ENCODE peak calls at places on chromosomes 5 and 9, in four cellular contexts. S is stimulated activated naive B cell treated with anti-CD40 and anti-IgM and Interleukin-4, amounts not matched to agents 10 μg/mL and 1 μg/mL and 100 μg/mL, for 72 hours; W is activated CD4-positive, alpha-beta T cell treated with anti-CD3 and anti-CD28 coated beads for 36 hours; V is left ventricle myocardium superior. B is an unnamed sample.
A peak's percentile ranks its signal among the peaks of the same experiment; 100 is the strongest.

GRCh38 chr5:176570044-176570443 is 20.9 kb downstream of the CDHR2 start:
- ATAC-seq in W (no peak), V (no peak), S (no peak), B (no peak)

GRCh38 chr9:92094655-92095054 is 20.6 kb downstream of the SPTLC1 start:
- ATAC-seq in V (no peak), W (peak; percentile 91), S (no peak), B (peak; percentile 96)

GRCh38 chr9:97556721-97557605 is 55.5 kb downstream of the TMOD1 start:
- ATAC-seq in W (no peak), S (no peak), V (peak; percentile 54), B (no peak)

GRCh38 chr9:93681316-93682154 is 105.2 kb downstream of the PHF2 start:
- ATAC-seq in V (no peak), S (peak; percentile 15), W (peak; percentile 12), B (peak; percentile 24)

GRCh38 chr5:36070687-36071571 is 4.2 kb upstream of the UGT3A2 start:
- ATAC-seq in S (peak; percentile 55), V (no peak), W (no peak), B (peak; percentile 59)

GRCh38 chr5:133732536-133732935 is 120.2 kb upstream of the FSTL4 start:
- ATAC-seq in W (no peak), S (no peak), V (no peak), B (no peak)

GRCh38 chr5:126972062-126972895 is 58.1 kb downstream of the MARCHF3 start:
- ATAC-seq in S (peak; percentile 76), W (peak; percentile 85), V (no peak), B (peak; percentile 54)

GRCh38 chr5:154713615-154714125 is 41.5 kb upstream of the LARP1 start:
- ATAC-seq in W (no peak), V (no peak), S (no peak), B (no peak)

GRCh38 chr5:149203896-149204544 is 62.7 kb downstream of the ABLIM3 start:
- ATAC-seq in W (no peak), V (no peak), S (no peak), B (no peak)

GRCh38 chr5:132877938-132878337 is 4.5 kb downstream of the LEAP2 start:
- ATAC-seq in W (no peak), V (peak; percentile 91), S (no peak), B (no peak)

GRCh38 chr9:4489919-4490704 is at the start of gene SLC1A1:
- ATAC-seq in S (peak; percentile 66), V (peak; percentile 96), W (peak; percentile 62), B (peak; percentile 45)

B was measured in activated T-helper 17 cell treated with anti-CD3 and anti-CD28 coated beads, Interleukin-2, amount 50 U/mL, for 72 hours.